ENCODE peak calls at places on chromosome 7, in seven cellular contexts. F is HepG2, Q is SK-N-SH, N is GM12878, S is HCT116, Y is H1, P is K562. W is an unnamed sample.

GRCh38 chr7:65449505-65449852 is 75.8 kb downstream of the ZNF92 start:
- DNase-seq in F (no peak), Q (no peak), N (no peak), S (no peak), Y (no peak), P (no peak), W (no peak)

GRCh38 chr7:156650042-156650441 is 9.5 kb downstream of the RNF32 start:
- DNase-seq in F (peak), Q (peak), N (no peak), S (peak), Y (no peak), P (peak), W (peak)

GRCh38 chr7:3520206-3520605 is 219.2 kb downstream of the SDK1 start:
- DNase-seq in F (peak), Q (no peak), N (no peak), S (no peak), Y (no peak), P (no peak), W (no peak)

GRCh38 chr7:22093936-22094335 is 148.2 kb upstream of the CDCA7L start:
- DNase-seq in F (no peak), Q (peak), N (no peak), S (no peak), Y (no peak), P (no peak), W (no peak)

GRCh38 chr7:140996-141395 is 51.4 kb upstream of the FAM20C start:
- DNase-seq in F (no peak), Q (no peak), N (no peak), S (no peak), Y (no peak), P (no peak), W (no peak)

GRCh38 chr7:154853063-154853726 is 149.7 kb downstream of the PAXIP1 start:
- DNase-seq in F (no peak), Q (no peak), N (no peak), S (no peak), Y (no peak), P (no peak), W (no peak)

GRCh38 chr7:92598310-92598981 is 8.3 kb upstream of the FAM133B start:
- DNase-seq in F (no peak), Q (no peak), N (no peak), S (no peak), Y (no peak), P (no peak), W (no peak)

GRCh38 chr7:157568785-157569584 is 232.2 kb downstream of the DNAJB6 start:
- DNase-seq in F (peak), Q (peak), N (no peak), S (no peak), Y (peak), P (no peak), W (no peak)

GRCh38 chr7:51027256-51028127 is 244.8 kb upstream of the GRB10 start:
- DNase-seq in F (no peak), Q (no peak), N (no peak), S (no peak), Y (peak), P (no peak), W (no peak)

GRCh38 chr7:24069751-24070150 is 214.2 kb upstream of the NPY start:
- DNase-seq in F (no peak), Q (no peak), N (no peak), S (no peak), Y (no peak), P (no peak), W (no peak)

GRCh38 chr7:15937571-15937970 is 251.1 kb upstream of the MEOX2 start:
- DNase-seq in F (no peak), Q (no peak), N (no peak), S (no peak), Y (no peak), P (no peak), W (no peak)

GRCh38 chr7:38669965-38670520 is 38.9 kb upstream of the AMPH start:
- DNase-seq in F (no peak), Q (no peak), N (no peak), S (no peak), Y (no peak), P (no peak), W (no peak)

GRCh38 chr7:98872328-98872924 is 2.6 kb upstream of the TMEM130 start:
- DNase-seq in F (peak), Q (peak), N (no peak), S (no peak), Y (no peak), P (peak), W (peak)

GRCh38 chr7:25636168-25636567 is 407.9 kb upstream of the NPVF start:
- DNase-seq in F (no peak), Q (no peak), N (no peak), S (no peak), Y (no peak), P (no peak), W (no peak)

GRCh38 chr7:92778972-92779371 is 57.4 kb downstream of the CDK6 start:
- DNase-seq in F (no peak), Q (no peak), N (peak), S (no peak), Y (no peak), P (no peak), W (no peak)

GRCh38 chr7:100220833-100221718 is 1.3 kb downstream of the PVRIG start:
- DNase-seq in F (no peak), Q (no peak), N (peak), S (no peak), Y (no peak), P (no peak), W (no peak)

GRCh38 chr7:11404355-11404754 is 427.6 kb downstream of the THSD7A start:
- DNase-seq in F (no peak), Q (peak), N (no peak), S (no peak), Y (no peak), P (no peak), W (no peak)

GRCh38 chr7:101099969-101100781 is 14.9 kb downstream of the TRIM56 start:
- DNase-seq in F (peak), Q (peak), N (no peak), S (peak), Y (peak), P (peak), W (peak)

GRCh38 chr7:150716368-150716767 is at the start of gene GIMAP1:
- DNase-seq in F (no peak), Q (no peak), N (no peak), S (no peak), Y (no peak), P (no peak), W (no peak)

GRCh38 chr7:50728184-50728583 is 54.5 kb downstream of the GRB10 start:
- DNase-seq in F (no peak), Q (no peak), N (no peak), S (no peak), Y (no peak), P (no peak), W (no peak)

GRCh38 chr7:22563621-22564241 is 63.7 kb upstream of the STEAP1B start:
- DNase-seq in F (no peak), Q (no peak), N (no peak), S (no peak), Y (no peak), P (peak), W (no peak)

GRCh38 chr7:1555046-1555812 is 776 bp downstream of the TMEM184A start:
- DNase-seq in F (peak), Q (peak), N (no peak), S (no peak), Y (peak), P (peak), W (peak)

GRCh38 chr7:82110146-82110823 is 333.3 kb downstream of the CACNA2D1 start:
- DNase-seq in F (no peak), Q (no peak), N (no peak), S (no peak), Y (no peak), P (no peak), W (no peak)

GRCh38 chr7:50352282-50352681 is 47.8 kb downstream of the IKZF1 start:
- DNase-seq in F (no peak), Q (no peak), N (peak), S (no peak), Y (no peak), P (no peak), W (no peak)

GRCh38 chr7:38222481-38223096 is 44.5 kb downstream of the STARD3NL start:
- DNase-seq in F (peak), Q (peak), N (peak), S (peak), Y (no peak), P (peak), W (peak)

GRCh38 chr7:37901236-37901827 is 15.3 kb downstream of the SFRP4 start:
- DNase-seq in F (peak), Q (peak), N (no peak), S (peak), Y (no peak), P (peak), W (peak)

GRCh38 chr7:73768661-73769480 is 1.2 kb downstream of the CLDN3 start:
- DNase-seq in F (no peak), Q (no peak), N (no peak), S (no peak), Y (no peak), P (no peak), W (peak)

GRCh38 chr7:104231054-104232046 is 23.5 kb upstream of the ORC5 start:
- DNase-seq in F (peak), Q (peak), N (no peak), S (peak), Y (peak), P (peak), W (peak)

GRCh38 chr7:44461387-44461786 is 29.1 kb downstream of the NUDCD3 start:
- DNase-seq in F (no peak), Q (no peak), N (peak), S (no peak), Y (no peak), P (no peak), W (no peak)

GRCh38 chr7:44466300-44467216 is 23.9 kb downstream of the NUDCD3 start:
- DNase-seq in F (no peak), Q (no peak), N (no peak), S (no peak), Y (no peak), P (no peak), W (no peak)

GRCh38 chr7:44460325-44460724 is 30.1 kb downstream of the NUDCD3 start:
- DNase-seq in F (no peak), Q (no peak), N (peak), S (no peak), Y (no peak), P (no peak), W (no peak)

GRCh38 chr7:44465490-44465889 is 25.0 kb downstream of the NUDCD3 start:
- DNase-seq in F (no peak), Q (no peak), N (no peak), S (no peak), Y (no peak), P (no peak), W (no peak)

DNA sequence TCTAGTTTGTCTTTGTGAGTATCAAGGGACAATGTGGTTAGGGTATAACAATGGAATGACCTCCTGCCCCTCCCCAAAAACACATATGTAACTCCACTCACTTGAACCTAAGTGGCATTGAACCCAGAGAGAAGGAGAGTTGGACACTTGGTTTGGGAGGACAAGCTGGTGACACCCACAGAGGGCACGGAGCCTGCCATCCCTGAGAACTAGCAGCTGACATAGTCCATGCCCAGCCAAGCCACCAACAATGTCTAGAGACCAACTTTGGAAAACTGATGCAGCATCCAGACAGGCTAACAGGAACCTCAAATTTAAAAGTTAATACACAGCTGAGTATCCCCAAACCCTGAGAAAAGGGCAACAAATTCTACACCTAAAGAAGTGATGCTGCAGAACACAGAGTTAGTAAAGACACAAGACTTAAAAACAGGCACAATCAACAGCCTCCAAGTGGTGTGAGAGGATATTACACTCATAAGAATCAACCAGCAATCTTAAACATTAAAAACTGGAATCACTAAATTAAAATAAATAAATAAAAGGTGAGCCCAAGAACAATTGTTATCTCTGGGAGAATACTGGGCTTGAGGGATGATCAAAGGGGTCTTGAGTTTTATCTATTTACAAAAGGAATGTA is 27.2 kb downstream of the NUDCD3 start:
- DNase-seq in F (no peak), Q (no peak), N (no peak), S (no peak), Y (no peak), P (peak), W (peak)
- TF ChIP-seq JUND in F (no peak), Q (no peak), N (no peak), S (no peak), Y (no peak), P (no peak), W (no peak)

GRCh38 chr7:152760384-152761115 is 998 bp downstream of the ACTR3B start:
- DNase-seq in F (no peak), Q (peak), N (no peak), S (no peak), Y (no peak), P (peak), W (no peak)
- TF ChIP-seq JUND in F (no peak), Q (no peak), N (no peak), S (no peak), Y (no peak), P (no peak), W (no peak)

GRCh38 chr7:114047889-114048288 is 129.1 kb upstream of the PPP1R3A start:
- DNase-seq in F (no peak), Q (no peak), N (no peak), S (no peak), Y (no peak), P (no peak), W (no peak)

GRCh38 chr7:114051871-114052324 is 133.1 kb upstream of the PPP1R3A start:
- DNase-seq in F (no peak), Q (no peak), N (peak), S (no peak), Y (no peak), P (no peak), W (no peak)

GRCh38 chr7:114050571-114050970 is 131.8 kb upstream of the PPP1R3A start:
- DNase-seq in F (no peak), Q (no peak), N (no peak), S (no peak), Y (no peak), P (no peak), W (no peak)

GRCh38 chr7:114048386-114049235 is 129.8 kb upstream of the PPP1R3A start:
- DNase-seq in F (peak), Q (peak), N (no peak), S (no peak), Y (no peak), P (peak), W (peak)
- TF ChIP-seq JUND in F (no peak), Q (no peak), N (no peak), S (no peak), Y (no peak), P (no peak), W (no peak)

GRCh38 chr7:139297795-139298194 is 43.3 kb upstream of the FMC1 start:
- DNase-seq in F (peak), Q (no peak), N (no peak), S (no peak), Y (no peak), P (no peak), W (peak)
- TF ChIP-seq JUND in F (no peak), Q (no peak), N (no peak), S (no peak), Y (no peak), P (no peak), W (no peak)

W was measured in T47D.